ENCODE peak calls at places on chromosome 11, in six cellular contexts. T is HCT116, G is K562, A is H1, L is GM12878, V is HepG2. R is an unnamed sample.
A peak's percentile ranks its signal among the peaks of the same experiment; 100 is the strongest.

GRCh38 chr11:47143322-47143721 is 33.4 kb downstream of the ARFGAP2 start:
- DNase-seq in T (no peak), G (no peak), A (no peak), L (no peak), V (no peak), R (no peak)

GRCh38 chr11:1920909-1921575 is 1.5 kb downstream of the TNNT3 start:
- DNase-seq in T (no peak), G (no peak), A (no peak), L (no peak), V (no peak), R (no peak)

GRCh38 chr11:68461284-68461861 is 821 bp downstream of the PPP6R3 start:
- DNase-seq in T (no peak), G (peak; percentile 59), A (no peak), L (no peak), V (no peak), R (no peak)

GRCh38 chr11:31160504-31161422 is 208.8 kb downstream of the DCDC1 start:
- DNase-seq in T (peak; percentile 18), G (no peak), A (no peak), L (no peak), V (peak; percentile 7), R (no peak)

GRCh38 chr11:105609832-105610781 is at the start of gene GRIA4:
- DNase-seq in T (no peak), G (no peak), A (peak; percentile 80), L (no peak), V (no peak), R (peak; percentile 27)

GRCh38 chr11:70650075-70650909 is 252.0 kb downstream of the CTTN start:
- DNase-seq in T (peak; percentile 22), G (peak; percentile 72), A (peak; percentile 90), L (no peak), V (peak; percentile 48), R (peak; percentile 82)

GRCh38 chr11:35986958-35987357 is 43.1 kb downstream of the LDLRAD3 start:
- DNase-seq in T (no peak), G (no peak), A (no peak), L (no peak), V (no peak), R (no peak)

GRCh38 chr11:61378713-61379313 is 13.6 kb upstream of the TMEM216 start:
- DNase-seq in T (no peak), G (no peak), A (no peak), L (no peak), V (peak; percentile 49), R (no peak)

GRCh38 chr11:101254037-101254436 is 124.4 kb upstream of the PGR start:
- DNase-seq in T (no peak), G (no peak), A (no peak), L (no peak), V (no peak), R (no peak)

GRCh38 chr11:12170984-12171383 is 60.6 kb downstream of the MICAL2 start:
- DNase-seq in T (no peak), G (no peak), A (no peak), L (no peak), V (no peak), R (no peak)

GRCh38 chr11:47538741-47539575 is 14.0 kb downstream of the CELF1 start:
- DNase-seq in T (no peak), G (no peak), A (no peak), L (no peak), V (no peak), R (no peak)

GRCh38 chr11:84498016-84498415 is 1129.1 kb downstream of the DLG2 start:
- DNase-seq in T (no peak), G (no peak), A (no peak), L (no peak), V (no peak), R (no peak)

GRCh38 chr11:1881442-1882264 is 10.0 kb downstream of the PRR33 start:
- DNase-seq in T (no peak), G (no peak), A (no peak), L (no peak), V (no peak), R (no peak)

GRCh38 chr11:76764941-76765340 is 18.2 kb upstream of the TSKU start:
- DNase-seq in T (no peak), G (no peak), A (no peak), L (no peak), V (no peak), R (no peak)

GRCh38 chr11:116499396-116500001 is 273.3 kb downstream of the BUD13 start:
- DNase-seq in T (peak; percentile 64), G (peak; percentile 72), A (peak; percentile 99), L (no peak), V (peak; percentile 78), R (peak; percentile 92)

GRCh38 chr11:121236115-121237001 is 56.2 kb upstream of the SC5D start:
- DNase-seq in T (no peak), G (no peak), A (no peak), L (peak; percentile 74), V (no peak), R (no peak)

GRCh38 chr11:62383822-62384221 is 35.0 kb upstream of the SCGB1A1 start:
- DNase-seq in T (no peak), G (no peak), A (no peak), L (no peak), V (no peak), R (no peak)

GRCh38 chr11:68962527-68963250 is 18.1 kb downstream of the MRGPRD start:
- DNase-seq in T (no peak), G (no peak), A (no peak), L (no peak), V (no peak), R (no peak)

GRCh38 chr11:72237112-72237931 is 6.7 kb downstream of the PHOX2A start:
- DNase-seq in T (no peak), G (no peak), A (no peak), L (no peak), V (no peak), R (no peak)

GRCh38 chr11:72235351-72236057 is 8.5 kb downstream of the PHOX2A start:
- DNase-seq in T (no peak), G (no peak), A (no peak), L (no peak), V (no peak), R (no peak)

GRCh38 chr11:72238040-72238450 is 5.9 kb downstream of the PHOX2A start:
- DNase-seq in T (peak; percentile 44), G (peak; percentile 84), A (peak; percentile 92), L (no peak), V (peak; percentile 47), R (peak; percentile 84)

GRCh38 chr11:72236083-72236697 is 7.8 kb downstream of the PHOX2A start:
- DNase-seq in T (no peak), G (no peak), A (no peak), L (no peak), V (no peak), R (no peak)

DNA sequence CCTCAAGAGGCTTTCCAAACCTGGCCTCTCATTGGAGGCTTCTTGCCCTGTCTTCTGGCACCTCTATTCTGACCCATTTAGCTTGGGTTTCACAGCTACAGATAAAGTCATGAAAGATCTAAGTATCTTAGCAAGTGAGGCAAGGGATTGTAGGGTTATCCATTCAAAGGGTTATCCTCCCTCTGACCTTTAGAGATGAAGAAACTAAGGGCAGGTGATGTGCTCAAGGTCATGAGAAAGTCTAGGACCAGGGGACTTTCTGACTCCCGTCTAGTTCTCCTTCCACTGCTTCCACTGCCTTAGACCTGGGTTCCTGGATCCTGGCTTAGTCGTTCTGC is 7.2 kb downstream of the PHOX2A start:
- DNase-seq in T (no peak), G (no peak), A (no peak), L (no peak), V (no peak), R (no peak)
- TF ChIP-seq ZNF274 in T (no peak), G (no peak), A (no peak), L (no peak), V (no peak), R (no peak)

GRCh38 chr11:64865286-64866172 is 12.9 kb downstream of the EHD1 start:
- DNase-seq in T (no peak), G (no peak), A (no peak), L (no peak), V (no peak), R (no peak)

GRCh38 chr11:64868904-64869570 is 9.4 kb downstream of the EHD1 start:
- DNase-seq in T (no peak), G (no peak), A (no peak), L (no peak), V (no peak), R (no peak)

GRCh38 chr11:64869571-64870175 is 8.7 kb downstream of the EHD1 start:
- DNase-seq in T (no peak), G (no peak), A (no peak), L (no peak), V (peak; percentile 42), R (no peak)

GRCh38 chr11:64866173-64866491 is 12.3 kb downstream of the EHD1 start:
- DNase-seq in T (no peak), G (no peak), A (no peak), L (no peak), V (no peak), R (no peak)

DNA sequence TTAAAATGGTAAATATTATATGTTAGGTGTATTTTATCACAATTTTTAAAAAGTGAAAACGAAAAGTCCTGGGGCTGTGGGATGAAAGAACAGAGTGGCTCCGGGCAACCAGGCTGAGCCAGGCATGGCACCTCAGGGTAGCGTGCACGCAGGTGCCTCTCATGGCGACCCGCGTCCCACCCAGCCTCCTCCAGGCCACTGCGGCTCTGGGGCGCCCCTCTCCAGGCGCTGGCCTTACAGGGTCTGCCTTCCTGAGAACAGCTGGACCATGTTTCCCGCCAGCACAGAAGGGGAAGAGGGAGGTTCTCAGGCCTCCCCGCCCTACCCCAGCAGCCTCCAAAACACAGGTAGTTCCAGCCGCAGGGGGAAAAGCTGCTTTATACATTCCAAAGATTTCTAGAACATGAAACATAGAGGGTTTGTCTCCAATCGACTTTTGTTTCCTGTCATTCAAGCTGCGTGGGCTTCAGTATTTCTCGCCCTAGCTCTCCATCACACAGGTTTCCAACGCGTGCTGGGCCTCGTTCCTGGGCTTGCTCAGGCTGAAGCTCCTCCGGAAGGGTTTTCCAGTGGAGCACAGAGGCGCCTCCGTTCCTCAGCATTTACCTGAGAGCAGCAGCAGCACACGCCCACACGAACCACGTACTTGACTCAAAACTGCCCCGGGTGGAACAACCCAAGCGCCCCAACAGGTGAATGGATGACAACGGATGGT is 10.5 kb downstream of the EHD1 start:
- DNase-seq in T (no peak), G (no peak), A (no peak), L (no peak), V (no peak), R (no peak)
- H3K4me3 ChIP-seq in T (no peak overlapping the region), G (no peak overlapping the region), A (no peak overlapping the region), L (no peak overlapping the region), V (no peak overlapping the region), R (no peak overlapping the region)

DNA sequence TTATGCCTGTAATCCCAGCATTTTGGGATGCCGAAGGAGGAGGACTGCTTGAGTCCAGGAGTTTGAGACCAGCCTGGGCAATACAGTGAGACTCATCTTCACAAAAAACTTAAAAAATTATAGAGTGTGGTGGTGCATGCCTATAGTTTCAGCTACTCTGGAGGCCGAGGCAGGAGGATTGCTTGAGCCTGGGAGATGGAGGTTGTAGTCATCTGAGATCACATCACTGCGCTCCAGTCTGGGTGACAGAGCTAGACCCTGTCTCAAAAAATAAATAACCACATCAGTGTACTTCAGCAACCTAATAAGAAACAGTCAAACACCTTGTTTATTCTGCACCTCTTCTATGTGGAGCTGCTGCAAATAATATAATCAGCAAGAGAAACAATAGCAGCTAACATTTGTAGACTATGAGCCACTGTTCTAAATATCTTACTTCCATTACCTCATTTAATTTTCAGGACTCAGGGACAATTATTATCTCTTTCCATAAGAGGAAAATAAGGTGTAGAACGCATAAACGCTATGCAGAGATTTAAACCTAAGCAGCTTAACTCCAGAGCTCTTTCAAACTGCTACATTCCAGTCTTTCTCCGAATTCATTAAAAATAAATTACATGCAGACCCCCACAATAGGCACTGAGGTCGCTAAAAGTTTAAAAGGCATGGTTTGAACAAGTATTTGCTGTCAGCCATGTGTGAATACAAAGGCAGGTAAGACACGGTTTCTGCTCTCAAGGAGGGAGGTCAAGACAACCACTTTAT is 1.2 kb downstream of the NARS2 start:
- DNase-seq in T (no peak), G (no peak), A (no peak), L (no peak), V (no peak), R (no peak)
- TF ChIP-seq ZNF274 in T (no peak), G (no peak), A (no peak), L (no peak), V (no peak), R (no peak)

GRCh38 chr11:43987384-43988039 is 45.1 kb downstream of the C11orf96 start:
- DNase-seq in T (no peak), G (no peak), A (no peak), L (no peak), V (no peak), R (no peak)
- H3K4me3 ChIP-seq in T (no peak overlapping the region), G (no peak overlapping the region), A (no peak overlapping the region), L (no peak overlapping the region), V (peak overlapping the region; percentile 37), R (no peak overlapping the region)

R was measured in NT2/D1.